ENCODE peak calls at places on chromosomes 3 and 15, in ten cellular contexts. E, O, J, R, F, H, V, S, P and T are unnamed samples.

GRCh38 chr15:42670441-42670840 is 66.5 kb downstream of the CDAN1 start:
- DNase-seq in E (no peak), O (no peak), J (no peak), R (no peak), F (no peak), H (no peak), V (no peak), S (no peak), P (no peak), T (no peak)

GRCh38 chr3:55779543-55779942 is 292.4 kb upstream of the WNT5A start:
- DNase-seq in E (no peak), O (no peak), J (no peak), R (no peak), F (no peak), H (no peak), V (no peak), S (no peak), P (no peak), T (no peak)

GRCh38 chr15:76866716-76867321 is 38.3 kb downstream of the SCAPER start:
- DNase-seq in E (no peak), O (no peak), J (peak), R (peak), F (no peak), H (no peak), V (no peak), S (peak), P (peak), T (no peak)

GRCh38 chr3:48990636-48991421 is 788 bp downstream of the P4HTM start:
- DNase-seq in E (peak), O (no peak), J (no peak), R (peak), F (peak), H (no peak), V (no peak), S (peak), P (no peak), T (no peak)

GRCh38 chr15:39504812-39505211 is 76.1 kb upstream of the THBS1 start:
- DNase-seq in E (no peak), O (no peak), J (no peak), R (no peak), F (no peak), H (no peak), V (no peak), S (no peak), P (peak), T (no peak)

GRCh38 chr15:75452968-75453702 is 1.6 kb upstream of the SIN3A start:
- DNase-seq in E (peak), O (peak), J (no peak), R (peak), F (peak), H (peak), V (peak), S (peak), P (peak), T (no peak)

GRCh38 chr3:30954431-30954830 is 60.0 kb upstream of the GADL1 start:
- DNase-seq in E (no peak), O (no peak), J (no peak), R (no peak), F (no peak), H (no peak), V (no peak), S (peak), P (no peak), T (no peak)

GRCh38 chr3:67384790-67385397 is 269.5 kb downstream of the SUCLG2 start:
- DNase-seq in E (peak), O (no peak), J (peak), R (peak), F (no peak), H (no peak), V (no peak), S (peak), P (peak), T (no peak)

GRCh38 chr3:168416446-168416845 is 320.7 kb upstream of the GOLIM4 start:
- DNase-seq in E (no peak), O (no peak), J (no peak), R (no peak), F (no peak), H (no peak), V (no peak), S (no peak), P (no peak), T (no peak)

GRCh38 chr3:36954452-36955134 is 9.7 kb upstream of the TRANK1 start:
- DNase-seq in E (no peak), O (no peak), J (no peak), R (no peak), F (no peak), H (no peak), V (no peak), S (no peak), P (no peak), T (no peak)

GRCh38 chr3:13494463-13495350 is 14.6 kb downstream of the HDAC11 start:
- DNase-seq in E (peak), O (no peak), J (peak), R (no peak), F (peak), H (no peak), V (peak), S (peak), P (peak), T (no peak)

GRCh38 chr3:42515391-42515916 is 13.0 kb downstream of the VIPR1 start:
- DNase-seq in E (no peak), O (no peak), J (no peak), R (no peak), F (peak), H (no peak), V (peak), S (no peak), P (no peak), T (no peak)

GRCh38 chr3:177579419-177579818 is 382.1 kb upstream of the TBL1XR1 start:
- DNase-seq in E (no peak), O (no peak), J (no peak), R (no peak), F (no peak), H (no peak), V (no peak), S (no peak), P (no peak), T (no peak)

GRCh38 chr3:20324664-20325478 is 138.9 kb upstream of the SGO1 start:
- DNase-seq in E (no peak), O (no peak), J (no peak), R (no peak), F (no peak), H (no peak), V (no peak), S (no peak), P (no peak), T (no peak)

GRCh38 chr3:188868803-188869202 is 303.0 kb upstream of the TPRG1 start:
- DNase-seq in E (no peak), O (no peak), J (no peak), R (no peak), F (no peak), H (no peak), V (no peak), S (no peak), P (no peak), T (no peak)

GRCh38 chr3:181457756-181458155 is 254.0 kb upstream of the SOX2 start:
- DNase-seq in E (no peak), O (no peak), J (no peak), R (no peak), F (no peak), H (no peak), V (no peak), S (no peak), P (no peak), T (no peak)

GRCh38 chr3:193134895-193135294 is 106.1 kb upstream of the PLAAT1 start:
- DNase-seq in E (no peak), O (no peak), J (no peak), R (no peak), F (no peak), H (no peak), V (no peak), S (no peak), P (peak), T (peak)

GRCh38 chr15:62637498-62637897 is 405.0 kb upstream of the TPM1 start:
- DNase-seq in E (no peak), O (no peak), J (peak), R (peak), F (no peak), H (no peak), V (no peak), S (peak), P (no peak), T (no peak)

GRCh38 chr3:158991146-158991705 is 189.4 kb downstream of the MFSD1 start:
- DNase-seq in E (no peak), O (no peak), J (no peak), R (peak), F (no peak), H (no peak), V (no peak), S (peak), P (no peak), T (no peak)

GRCh38 chr3:72892081-72892763 is 4.4 kb downstream of the GXYLT2 start:
- DNase-seq in E (no peak), O (no peak), J (no peak), R (no peak), F (no peak), H (no peak), V (no peak), S (no peak), P (peak), T (no peak)

GRCh38 chr15:69290346-69291164 is 8.2 kb upstream of the PAQR5 start:
- DNase-seq in E (no peak), O (no peak), J (no peak), R (no peak), F (peak), H (no peak), V (no peak), S (peak), P (no peak), T (no peak)